ENCODE peak calls at places on chromosomes 11 and 22, in seven cellular contexts. A, X, U, C, S, N and H are unnamed samples.

GRCh38 chr22:24303007-24303406 is 32.4 kb downstream of the SPECC1L start:
- DNase-seq in A (no peak), X (no peak), U (no peak), C (no peak), S (no peak), N (no peak), H (peak; percentile 83)

GRCh38 chr11:6932150-6932549 is 5.9 kb downstream of the ZNF215 start:
- DNase-seq in A (no peak), X (no peak), U (no peak), C (no peak), S (no peak), N (no peak), H (no peak)

GRCh38 chr11:75292943-75293342 is 52.4 kb downstream of the TPBGL start:
- DNase-seq in A (no peak), X (no peak), U (no peak), C (no peak), S (no peak), N (no peak), H (no peak)

GRCh38 chr11:62410972-62411371 is 7.9 kb upstream of the SCGB1A1 start:
- DNase-seq in A (no peak), X (no peak), U (no peak), C (no peak), S (no peak), N (no peak), H (no peak)

GRCh38 chr11:32438883-32439487 is 3.6 kb upstream of the WT1 start:
- DNase-seq in A (no peak), X (no peak), U (no peak), C (no peak), S (no peak), N (no peak), H (no peak)

GRCh38 chr11:94433049-94433448 is 31.8 kb upstream of the GPR83 start:
- DNase-seq in A (no peak), X (no peak), U (no peak), C (no peak), S (no peak), N (no peak), H (no peak)

GRCh38 chr22:26377170-26377825 is 51.8 kb upstream of the ASPHD2 start:
- DNase-seq in A (no peak), X (no peak), U (no peak), C (no peak), S (no peak), N (no peak), H (no peak)

GRCh38 chr11:32382339-32383049 is 52.8 kb downstream of the WT1 start:
- DNase-seq in A (no peak), X (no peak), U (no peak), C (no peak), S (no peak), N (no peak), H (no peak)

GRCh38 chr22:39446239-39446721 is 10.5 kb upstream of the MGAT3 start:
- DNase-seq in A (no peak), X (no peak), U (no peak), C (peak; percentile 73), S (no peak), N (no peak), H (no peak)

GRCh38 chr22:36386351-36386899 is 1.3 kb downstream of the MYH9 start:
- DNase-seq in A (no peak), X (no peak), U (peak; percentile 66), C (peak; percentile 74), S (peak; percentile 79), N (no peak), H (no peak)

GRCh38 chr22:26901228-26901816 is 243.9 kb downstream of the MIAT start:
- DNase-seq in A (no peak), X (no peak), U (no peak), C (no peak), S (no peak), N (no peak), H (no peak)

GRCh38 chr22:20591660-20592310 is 84.4 kb downstream of the MED15 start:
- DNase-seq in A (peak; percentile 26), X (no peak), U (peak; percentile 44), C (no peak), S (peak; percentile 64), N (peak; percentile 56), H (no peak)

GRCh38 chr11:8905528-8906165 is 5.3 kb upstream of the AKIP1 start:
- DNase-seq in A (no peak), X (no peak), U (no peak), C (no peak), S (no peak), N (peak; percentile 81), H (no peak)

GRCh38 chr11:87743002-87743401 is 432.2 kb downstream of the RAB38 start:
- DNase-seq in A (no peak), X (no peak), U (no peak), C (no peak), S (no peak), N (no peak), H (no peak)
- TF ChIP-seq CTCF in A (no peak), X (no peak), U (peak; percentile 13), C (no peak), S (peak; percentile 13), N (no peak), H (peak; percentile 15)

GRCh38 chr11:22828373-22828772 is 1.2 kb downstream of the SVIP start:
- DNase-seq in A (no peak), X (no peak), U (no peak), C (no peak), S (no peak), N (no peak), H (no peak)
- H3K4me3 ChIP-seq in A (no peak overlapping the region), X (peak overlapping the region; percentile 89), U (peak overlapping the region; percentile 93), C (peak overlapping the region; percentile 66), S (peak overlapping the region; percentile 81), N (peak overlapping the region; percentile 93), H (peak overlapping the region; percentile 88)

DNA sequence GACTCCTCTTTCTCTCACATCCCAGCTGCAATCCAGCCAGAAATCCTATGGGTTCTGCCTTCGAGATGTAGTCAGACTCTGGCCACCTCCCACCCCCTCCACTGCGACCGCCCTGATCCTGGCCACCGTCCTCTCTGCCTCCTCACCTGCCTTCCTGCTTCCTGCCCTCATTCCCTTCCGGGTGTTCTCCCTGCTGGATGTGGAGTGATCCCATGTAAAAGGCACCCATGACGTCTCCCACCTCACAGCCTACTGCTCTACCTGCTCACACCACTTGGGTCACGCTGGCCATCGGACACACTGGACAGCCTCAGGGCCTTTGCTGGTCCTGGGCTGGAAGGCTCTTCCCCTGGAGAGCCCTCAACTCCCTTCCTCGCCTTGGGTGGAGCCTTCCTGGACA is 33.7 kb upstream of the CD5 start:
- DNase-seq in A (no peak), X (no peak), U (no peak), C (peak; percentile 35), S (no peak), N (no peak), H (no peak)
- TF ChIP-seq CTCF in A (no peak), X (no peak), U (no peak), C (no peak), S (no peak), N (no peak), H (no peak)

GRCh38 chr11:10629431-10630002 is 61.1 kb upstream of the LYVE1 start:
- DNase-seq in A (no peak), X (no peak), U (no peak), C (no peak), S (peak; percentile 39), N (no peak), H (no peak)
- H3K4me3 ChIP-seq in A (no peak overlapping the region), X (no peak overlapping the region), U (no peak overlapping the region), C (no peak overlapping the region), S (no peak overlapping the region), N (no peak overlapping the region), H (no peak overlapping the region)

DNA sequence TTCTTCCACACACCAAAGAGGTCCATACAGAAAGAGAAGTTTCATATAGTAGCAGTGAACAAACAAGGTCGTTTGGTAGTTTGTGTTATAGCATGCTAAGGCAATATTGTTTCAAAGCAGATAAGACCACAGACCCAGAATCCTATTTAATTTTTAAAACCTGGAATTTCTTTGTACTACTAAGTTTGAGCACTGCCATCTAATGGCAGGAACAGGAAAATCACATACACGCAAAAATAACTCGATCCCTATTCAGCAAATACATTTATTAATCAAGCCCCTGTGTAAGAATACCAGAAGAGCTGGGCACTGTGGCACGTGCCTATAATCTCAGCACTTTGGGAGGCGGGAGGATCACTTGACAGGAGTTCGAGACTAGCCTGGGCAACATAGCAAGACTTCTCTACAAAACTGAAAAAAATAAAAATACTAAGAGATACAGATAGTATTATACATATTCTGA is 2.9 kb upstream of the BTBD10 start:
- DNase-seq in A (peak; percentile 4), X (no peak), U (no peak), C (no peak), S (no peak), N (peak; percentile 52), H (no peak)
- TF ChIP-seq CTCF in A (peak; percentile 25), X (peak; percentile 35), U (peak; percentile 58), C (peak; percentile 58), S (peak; percentile 68), N (peak; percentile 63), H (peak; percentile 34)

GRCh38 chr11:534197-534591 is 1.2 kb downstream of the HRAS start:
- DNase-seq in A (no peak), X (no peak), U (no peak), C (peak; percentile 49), S (no peak), N (no peak), H (no peak)
- H3K4me3 ChIP-seq in A (peak overlapping the region; percentile 73), X (peak overlapping the region; percentile 74), U (peak overlapping the region; percentile 80), C (peak overlapping the region; percentile 56), S (peak overlapping the region; percentile 92), N (peak overlapping the region; percentile 71), H (peak overlapping the region; percentile 89)

GRCh38 chr11:35016939-35017338 is 100.5 kb downstream of the PDHX start:
- DNase-seq in A (no peak), X (no peak), U (no peak), C (no peak), S (no peak), N (no peak), H (peak; percentile 70)

GRCh38 chr11:35015621-35016387 is 99.4 kb downstream of the PDHX start:
- DNase-seq in A (no peak), X (no peak), U (no peak), C (no peak), S (no peak), N (no peak), H (no peak)

GRCh38 chr11:35017528-35018342 is 101.3 kb downstream of the PDHX start:
- DNase-seq in A (no peak), X (no peak), U (no peak), C (no peak), S (no peak), N (peak; percentile 64), H (no peak)

DNA sequence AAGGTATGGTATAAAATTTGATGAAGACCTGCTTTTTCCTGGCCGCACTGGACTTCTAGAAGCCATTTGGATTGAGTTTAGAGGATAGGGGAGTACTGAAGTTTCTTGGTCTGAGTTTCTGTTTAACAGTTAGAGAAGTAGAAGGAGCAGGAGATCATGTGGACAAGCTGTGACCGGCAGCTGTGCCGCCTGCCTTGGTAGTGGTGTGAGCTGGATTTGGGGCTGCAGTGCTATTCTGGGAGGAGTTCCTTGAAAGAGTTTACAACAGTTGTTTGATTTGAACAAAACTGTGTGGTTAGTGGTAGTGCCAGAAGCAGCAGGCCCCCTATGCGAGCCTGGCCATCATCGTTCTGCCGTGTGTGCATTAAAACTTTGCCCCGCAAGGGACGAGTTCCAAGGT is 105.2 kb downstream of the PDHX start:
- DNase-seq in A (no peak), X (no peak), U (no peak), C (no peak), S (no peak), N (no peak), H (no peak)
- TF ChIP-seq CTCF in A (no peak), X (no peak), U (no peak), C (no peak), S (no peak), N (no peak), H (no peak)